ENCODE peak calls at places on chromosomes 4 and X, in four cellular contexts. A, J, K and O are unnamed samples.

GRCh38 chr4:92872604-92873003 is 568.8 kb downstream of the GRID2 start:
- DNase-seq in J (no peak), A (no peak), K (no peak), O (no peak)

GRCh38 chr4:21413807-21414370 is 534.7 kb downstream of the KCNIP4 start:
- DNase-seq in A (no peak), J (no peak), K (no peak), O (no peak)

GRCh38 chrX:125605145-125605544 is 285.5 kb downstream of the TEX13C start:
- DNase-seq in K (no peak), J (no peak), A (no peak), O (no peak)

GRCh38 chrX:71128166-71128833 is 9.9 kb downstream of the MED12 start:
- DNase-seq in K (no peak), J (no peak), A (no peak), O (no peak)

GRCh38 chr4:69617083-69617694 is 22.3 kb downstream of the UGT2A2 start:
- DNase-seq in K (peak), J (no peak), A (peak), O (no peak)

GRCh38 chr4:79147251-79147650 is 178.6 kb downstream of the NAA11 start:
- DNase-seq in K (no peak), J (no peak), A (no peak), O (no peak)

GRCh38 chr4:105215609-105216313 is 69.1 kb downstream of the TET2 start:
- DNase-seq in K (no peak), A (no peak), J (no peak), O (no peak)

GRCh38 chr4:101699441-101700117 is 91.0 kb upstream of the BANK1 start:
- DNase-seq in A (no peak), J (no peak), K (no peak), O (no peak)

GRCh38 chr4:157706134-157706533 is 466.7 kb downstream of the GASK1B start:
- DNase-seq in J (no peak), K (no peak), A (no peak), O (no peak)

GRCh38 chr4:2646386-2647149 is 109.6 kb downstream of the TNIP2 start:
- DNase-seq in A (no peak), K (no peak), J (no peak), O (no peak)

GRCh38 chrX:44484607-44485146 is 58.0 kb downstream of the FUNDC1 start:
- DNase-seq in K (peak), J (no peak), A (no peak), O (no peak)

GRCh38 chr4:76896731-76897521 is 1.0 kb downstream of the SOWAHB start:
- DNase-seq in J (no peak), A (no peak), K (no peak), O (no peak)

GRCh38 chr4:159508917-159509500 is 406.1 kb downstream of the RAPGEF2 start:
- DNase-seq in K (no peak), J (no peak), A (no peak), O (no peak)

GRCh38 chr4:183426507-183426906 is 17.9 kb upstream of the CDKN2AIP start:
- DNase-seq in J (no peak), K (no peak), A (no peak), O (no peak)

GRCh38 chr4:48127882-48128394 is 6.1 kb downstream of the TXK start:
- DNase-seq in A (peak), J (peak), K (peak), O (no peak)

GRCh38 chrX:45274576-45274975 is 73.9 kb upstream of the DIPK2B start:
- DNase-seq in A (no peak), J (no peak), K (no peak), O (no peak)

GRCh38 chrX:30824275-30824674 is 64.8 kb downstream of the TAB3 start:
- DNase-seq in J (no peak), K (no peak), A (no peak), O (no peak)

GRCh38 chr4:80619070-80619674 is 283.6 kb downstream of the CFAP299 start:
- DNase-seq in J (no peak), A (no peak), K (no peak), O (no peak)

GRCh38 chr4:119300072-119300387 is 21.9 kb downstream of the FABP2 start:
- DNase-seq in A (no peak), K (peak), J (no peak), O (no peak)

GRCh38 chr4:27129871-27130277 is 269.2 kb downstream of the STIM2 start:
- DNase-seq in K (no peak), A (no peak), J (no peak), O (no peak)

GRCh38 chr4:147640331-147640730 is 23.1 kb downstream of the TMEM184C start:
- DNase-seq in A (no peak), J (no peak), K (no peak), O (no peak)

GRCh38 chrX:40168183-40169015 is 70.6 kb upstream of the BCOR start:
- DNase-seq in K (no peak), A (no peak), J (no peak), O (no peak)
- H3K4me3 ChIP-seq in K (peak), A (peak), J (no peak), O (no peak)

DNA sequence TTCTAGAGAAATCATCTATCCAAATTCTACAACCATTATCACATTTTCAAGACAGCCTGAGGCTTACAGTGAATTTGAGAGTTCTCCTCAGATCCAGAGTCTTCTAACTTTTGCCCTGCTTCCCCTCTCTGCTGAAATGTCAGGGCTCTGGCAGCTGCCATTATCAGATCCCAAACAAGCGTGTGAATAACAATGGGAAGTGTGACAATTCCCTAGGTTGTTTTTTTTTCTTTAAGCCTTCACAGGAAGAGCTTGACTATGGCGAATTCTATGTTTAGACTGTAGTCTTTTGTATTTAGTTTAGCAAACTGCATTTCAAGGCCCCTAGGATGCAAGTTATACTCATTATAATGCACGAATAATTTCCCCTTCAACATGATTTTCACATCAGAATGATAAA is 61.3 kb upstream of the KDR start:
- DNase-seq in J (no peak), A (no peak), K (no peak), O (no peak)
- H3K4me3 ChIP-seq in J (no peak), A (no peak), K (no peak), O (no peak)

GRCh38 chrX:21656587-21657317 is 1.4 kb downstream of the KLHL34 start:
- DNase-seq in A (no peak), K (no peak), J (no peak), O (no peak)

GRCh38 chrX:21657318-21658151 is 595 bp downstream of the KLHL34 start:
- DNase-seq in K (no peak), A (no peak), J (no peak), O (no peak)

GRCh38 chrX:21658746-21659145 is 616 bp upstream of the KLHL34 start:
- DNase-seq in J (no peak), A (no peak), K (no peak), O (no peak)

GRCh38 chrX:21658152-21658737 is at the start of gene KLHL34:
- DNase-seq in J (no peak), A (no peak), K (no peak), O (no peak)

DNA sequence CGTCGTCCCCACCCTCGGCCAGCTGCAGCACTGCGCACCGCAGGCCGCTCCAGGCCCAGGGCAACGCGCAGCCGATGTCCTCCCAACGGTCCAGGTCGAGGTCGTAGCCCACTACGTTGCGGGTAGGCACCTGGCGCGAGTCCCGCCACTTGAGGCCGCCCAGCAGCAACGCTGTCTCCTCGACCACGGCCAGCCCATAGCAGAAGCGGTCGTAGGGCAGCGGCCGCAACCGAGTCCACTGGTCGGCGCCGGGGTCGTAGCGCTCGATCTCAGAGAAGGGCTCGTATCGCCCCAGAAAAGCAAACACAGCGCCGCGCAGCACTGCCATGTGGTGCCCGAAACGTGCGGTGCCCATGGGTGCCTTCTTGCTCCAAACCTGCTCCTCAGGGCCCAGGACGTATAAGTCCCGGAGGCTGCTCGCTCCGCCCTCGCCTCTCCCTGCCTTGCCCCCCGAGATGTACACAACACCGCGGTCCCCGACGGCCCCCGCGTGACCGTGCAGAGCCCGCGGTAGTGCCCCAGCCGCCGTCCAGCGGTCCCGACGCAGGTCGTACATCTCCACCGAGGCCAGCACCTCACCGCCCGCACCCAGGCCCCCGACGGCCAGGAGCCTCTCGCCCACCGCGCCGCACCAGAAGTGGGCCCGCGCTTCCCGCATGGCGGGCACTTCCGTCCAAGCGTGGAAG is 2.1 kb downstream of the KLHL34 start:
- DNase-seq in K (no peak), J (no peak), A (no peak), O (no peak)
- H3K4me3 ChIP-seq in K (no peak), J (no peak), A (no peak), O (no peak)

DNA sequence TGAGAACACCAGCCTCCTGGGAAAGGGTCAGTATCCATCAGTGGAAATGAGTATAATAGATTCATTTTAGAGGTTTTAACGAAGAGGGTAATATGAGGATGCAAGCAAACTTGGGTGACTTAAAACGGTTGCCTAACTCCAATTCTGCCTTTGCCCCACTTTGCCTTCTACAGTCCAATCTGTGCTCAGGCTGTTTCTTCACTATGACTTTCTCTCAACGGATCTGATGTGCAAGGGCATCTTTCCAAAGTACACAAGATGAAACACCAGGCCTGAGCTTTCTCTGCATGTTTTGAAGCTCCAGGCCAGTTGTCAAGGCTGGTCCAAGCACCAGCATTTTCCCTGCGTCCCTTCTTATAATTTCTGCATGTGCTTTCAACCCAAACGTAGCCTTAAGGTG is 68.0 kb upstream of the TMEM164 start:
- DNase-seq in J (no peak), A (no peak), K (no peak), O (no peak)
- H3K4me3 ChIP-seq in J (no peak), A (no peak), K (no peak), O (no peak)

DNA sequence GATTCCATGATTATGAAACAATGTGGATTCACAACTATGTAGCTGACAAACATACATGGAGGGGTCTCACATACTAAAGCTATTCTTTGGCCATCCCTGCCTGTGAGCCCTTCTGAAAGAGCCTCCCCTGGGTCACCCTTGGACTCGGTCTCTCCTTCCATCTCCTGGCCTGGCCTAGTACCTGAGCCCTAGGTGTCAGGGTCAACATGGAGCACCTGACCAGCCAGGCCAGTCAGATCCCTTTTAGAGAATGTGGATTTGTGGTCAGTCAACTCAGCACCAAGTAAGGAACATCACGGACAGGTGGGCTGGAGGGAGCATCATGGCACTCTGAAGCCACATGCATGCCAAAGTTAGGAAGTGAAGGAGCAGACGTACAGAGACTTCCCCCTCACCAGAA is 16.3 kb downstream of the ATP8A1 start:
- DNase-seq in J (no peak), A (no peak), K (no peak), O (no peak)
- H3K4me3 ChIP-seq in J (no peak), A (no peak), K (no peak), O (no peak)

GRCh38 chr4:110634320-110635154 is 11.7 kb upstream of the PITX2 start:
- DNase-seq in A (no peak), J (no peak), K (no peak), O (no peak)
- H3K4me3 ChIP-seq in A (no peak), J (no peak), K (no peak), O (no peak)

GRCh38 chr4:5891563-5892320 is 1.1 kb downstream of the CRMP1 start:
- DNase-seq in A (no peak), K (no peak), J (no peak), O (no peak)
- H3K4me3 ChIP-seq in A (peak), K (no peak), J (no peak), O (no peak)

GRCh38 chrX:78769933-78770332 is 22.4 kb downstream of the LPAR4 start:
- DNase-seq in K (no peak), A (no peak), J (no peak), O (no peak)

GRCh38 chrX:78769356-78769755 is 21.8 kb downstream of the LPAR4 start:
- DNase-seq in A (no peak), K (no peak), J (no peak), O (no peak)
- H3K4me3 ChIP-seq in A (no peak), K (no peak), J (no peak), O (no peak)